ENCODE peak calls at places on chromosomes 16 and 17, in six cellular contexts. M, V, J, C, L and R are unnamed samples.
A peak's percentile ranks its signal among the peaks of the same experiment; 100 is the strongest.

GRCh38 chr17:57086069-57086930 is 1.3 kb downstream of the AKAP1 start:
- DNase-seq in M (peak; percentile 12), V (peak; percentile 88), J (peak; percentile 60), C (peak; percentile 83), L (peak; percentile 35), R (peak; percentile 95)

GRCh38 chr17:48555183-48555615 is 10.3 kb upstream of the HOXB2 start:
- DNase-seq in M (peak; percentile 86), V (no peak), J (no peak), C (no peak), L (no peak), R (no peak)

GRCh38 chr16:54027126-54027922 is 259.3 kb downstream of the IRX3 start:
- DNase-seq in M (peak; percentile 69), V (no peak), J (no peak), C (no peak), L (no peak), R (no peak)

GRCh38 chr17:45740553-45741330 is 43.4 kb upstream of the CRHR1 start:
- DNase-seq in M (peak; percentile 5), V (peak; percentile 35), J (peak; percentile 95), C (no peak), L (no peak), R (peak; percentile 33)

GRCh38 chr16:30985401-30986128 is 558 bp downstream of the HSD3B7 start:
- DNase-seq in M (no peak), V (peak; percentile 86), J (no peak), C (peak; percentile 82), L (peak; percentile 49), R (peak; percentile 87)

GRCh38 chr16:57997528-57998265 is 2.8 kb downstream of the ZNF319 start:
- DNase-seq in M (no peak), V (no peak), J (no peak), C (no peak), L (no peak), R (no peak)

GRCh38 chr16:11994187-11995119 is 17.9 kb downstream of the SNX29 start:
- DNase-seq in M (no peak), V (peak; percentile 35), J (no peak), C (peak; percentile 19), L (peak; percentile 4), R (peak; percentile 39)

GRCh38 chr17:79350516-79350915 is 260.3 kb downstream of the RBFOX3 start:
- DNase-seq in M (no peak), V (no peak), J (no peak), C (no peak), L (no peak), R (no peak)

GRCh38 chr16:87404764-87405625 is 12.9 kb downstream of the MAP1LC3B start:
- DNase-seq in M (no peak), V (no peak), J (no peak), C (no peak), L (peak; percentile 26), R (no peak)

GRCh38 chr16:56577300-56577625 is 12.1 kb upstream of the MT3 start:
- DNase-seq in M (no peak), V (no peak), J (no peak), C (no peak), L (no peak), R (no peak)

GRCh38 chr16:70345840-70346239 is 863 bp upstream of the DDX19A start:
- DNase-seq in M (no peak), V (no peak), J (no peak), C (no peak), L (no peak), R (no peak)

GRCh38 chr16:75010427-75010826 is 11.6 kb downstream of the ZNRF1 start:
- DNase-seq in M (no peak), V (no peak), J (peak; percentile 29), C (no peak), L (no peak), R (no peak)

GRCh38 chr17:8472663-8473062 is 37.0 kb downstream of the NDEL1 start:
- DNase-seq in M (no peak), V (no peak), J (no peak), C (no peak), L (no peak), R (no peak)

GRCh38 chr16:70700101-70701020 is 14.5 kb upstream of the MTSS2 start:
- DNase-seq in M (no peak), V (no peak), J (no peak), C (no peak), L (no peak), R (no peak)

GRCh38 chr17:44314869-44315661 is 6.7 kb downstream of the RUNDC3A start:
- DNase-seq in M (peak; percentile 31), V (no peak), J (peak; percentile 81), C (peak; percentile 25), L (peak; percentile 70), R (no peak)

GRCh38 chr17:32516450-32516849 is 29.7 kb downstream of the CDK5R1 start:
- DNase-seq in M (no peak), V (no peak), J (no peak), C (no peak), L (no peak), R (no peak)

GRCh38 chr17:77160877-77161530 is 20.2 kb downstream of the SEC14L1 start:
- DNase-seq in M (no peak), V (peak; percentile 49), J (no peak), C (no peak), L (no peak), R (no peak)

GRCh38 chr16:85735225-85735722 is 15.6 kb downstream of the C16orf74 start:
- DNase-seq in M (no peak), V (no peak), J (no peak), C (peak; percentile 67), L (no peak), R (peak; percentile 15)

GRCh38 chr17:30290696-30291570 is 811 bp downstream of the BLMH start:
- DNase-seq in M (peak; percentile 33), V (peak; percentile 35), J (peak; percentile 81), C (peak; percentile 58), L (peak; percentile 24), R (peak; percentile 56)

GRCh38 chr17:7590743-7591142 is 849 bp upstream of the SOX15 start:
- DNase-seq in M (peak; percentile 44), V (no peak), J (no peak), C (no peak), L (no peak), R (no peak)

GRCh38 chr17:52410781-52411180 is 252.3 kb upstream of the CA10 start:
- DNase-seq in M (no peak), V (peak; percentile 41), J (no peak), C (no peak), L (no peak), R (no peak)

GRCh38 chr17:55664287-55664686 is 58.4 kb downstream of the TMEM100 start:
- DNase-seq in M (no peak), V (no peak), J (peak; percentile 90), C (no peak), L (no peak), R (no peak)

GRCh38 chr16:50154369-50154947 is 1.4 kb downstream of the TENT4B start:
- DNase-seq in M (no peak), V (no peak), J (no peak), C (peak; percentile 15), L (no peak), R (no peak)

GRCh38 chr17:81494984-81495383 is 17.6 kb downstream of the ACTG1 start:
- DNase-seq in M (no peak), V (no peak), J (peak; percentile 73), C (no peak), L (no peak), R (no peak)

GRCh38 chr17:69451416-69452394 is 37.2 kb downstream of the MAP2K6 start:
- DNase-seq in M (no peak), V (no peak), J (no peak), C (no peak), L (no peak), R (no peak)

GRCh38 chr17:6488008-6488539 is 43.8 kb downstream of the PIMREG start:
- DNase-seq in M (no peak), V (no peak), J (no peak), C (no peak), L (peak; percentile 49), R (no peak)

GRCh38 chr17:28345420-28346198 is 10.0 kb downstream of the TNFAIP1 start:
- DNase-seq in M (no peak), V (no peak), J (no peak), C (no peak), L (peak; percentile 77), R (no peak)

GRCh38 chr16:65032397-65032796 is 89.5 kb downstream of the CDH11 start:
- DNase-seq in M (no peak), V (no peak), J (no peak), C (no peak), L (no peak), R (no peak)

GRCh38 chr17:46001390-46002310 is 2.6 kb downstream of the STH start:
- DNase-seq in M (no peak), V (peak; percentile 28), J (no peak), C (no peak), L (no peak), R (no peak)

GRCh38 chr17:60149691-60150582 is at the start of gene CA4:
- DNase-seq in M (no peak), V (no peak), J (no peak), C (no peak), L (no peak), R (no peak)
- H3K4me3 ChIP-seq in M (no peak within 1 kb of the TSS), V (no peak within 1 kb of the TSS), J (no peak within 1 kb of the TSS), C (no peak within 1 kb of the TSS), L (peak within 1 kb of the TSS; percentile 33), R (no peak within 1 kb of the TSS)

GRCh38 chr17:61302911-61303310 is 96.7 kb upstream of the TBX2 start:
- DNase-seq in M (no peak), V (no peak), J (no peak), C (no peak), L (no peak), R (no peak)
- H3K4me3 ChIP-seq in M (no peak overlapping the region), V (no peak overlapping the region), J (no peak overlapping the region), C (no peak overlapping the region), L (no peak overlapping the region), R (no peak overlapping the region)

GRCh38 chr17:72116692-72117469 is 3.9 kb upstream of the SOX9 start:
- DNase-seq in M (peak; percentile 34), V (no peak), J (no peak), C (peak; percentile 30), L (no peak), R (peak; percentile 55)
- H3K4me3 ChIP-seq in M (peak overlapping the region; percentile 43), V (no peak overlapping the region), J (no peak overlapping the region), C (no peak overlapping the region), L (peak overlapping the region; percentile 50), R (peak overlapping the region; percentile 44)

GRCh38 chr17:998111-998510 is 1.2 kb downstream of the TIMM22 start:
- DNase-seq in M (no peak), V (no peak), J (no peak), C (no peak), L (no peak), R (no peak)
- H3K4me3 ChIP-seq in M (peak overlapping the region; percentile 96), V (peak overlapping the region; percentile 89), J (peak overlapping the region; percentile 90), C (no peak overlapping the region), L (no peak overlapping the region), R (peak overlapping the region; percentile 93)